ENCODE peak calls at places on chromosomes 13 and 19, in four cellular contexts. G is ovary; D is right atrium auricular region; R is effector memory CD4-positive, alpha-beta T cell. I is an unnamed sample.
A peak's percentile ranks its signal among the peaks of the same experiment; 100 is the strongest.

GRCh38 chr19:44685877-44686276 is 13.1 kb upstream of the CEACAM16 start:
- DNase-seq in G (no peak), D (no peak), R (no peak), I (no peak)

GRCh38 chr13:64675256-64675892 is 2554.8 kb downstream of the PCDH9 start:
- DNase-seq in G (no peak), D (no peak), R (no peak), I (no peak)

GRCh38 chr19:38277969-38278680 is 13.8 kb downstream of the SPINT2 start:
- DNase-seq in G (peak; percentile 75), D (peak; percentile 83), R (no peak), I (no peak)

GRCh38 chr19:30870861-30871260 is 478.4 kb downstream of the TSHZ3 start:
- DNase-seq in G (peak; percentile 41), D (no peak), R (no peak), I (no peak)

GRCh38 chr19:47309038-47309437 is 623 bp upstream of the C5AR1 start:
- DNase-seq in G (no peak), D (no peak), R (no peak), I (no peak)

GRCh38 chr13:82717249-82717648 is 1165.0 kb downstream of the SLITRK1 start:
- DNase-seq in G (no peak), D (no peak), R (no peak), I (no peak)

GRCh38 chr13:64551755-64552154 is 2678.4 kb downstream of the PCDH9 start:
- DNase-seq in G (no peak), D (no peak), R (no peak), I (no peak)

GRCh38 chr13:73778242-73778864 is 355.9 kb downstream of the KLF12 start:
- DNase-seq in G (no peak), D (no peak), R (no peak), I (no peak)

GRCh38 chr13:31722684-31723083 is 16.6 kb upstream of the RXFP2 start:
- DNase-seq in G (no peak), D (no peak), R (no peak), I (no peak)

GRCh38 chr19:4217429-4218264 is 11.7 kb upstream of the EBI3 start:
- DNase-seq in G (no peak), D (no peak), R (no peak), I (no peak)

GRCh38 chr13:89199138-89199537 is 1528.0 kb downstream of the SLITRK5 start:
- DNase-seq in G (no peak), D (no peak), R (no peak), I (no peak)

GRCh38 chr13:43078399-43078798 is 55.0 kb downstream of the DNAJC15 start:
- DNase-seq in G (no peak), D (no peak), R (no peak), I (no peak)

GRCh38 chr13:66644855-66645460 is 585.2 kb downstream of the PCDH9 start:
- DNase-seq in G (no peak), D (no peak), R (no peak), I (no peak)

GRCh38 chr13:110531671-110532083 is 29.8 kb downstream of the RAB20 start:
- DNase-seq in G (no peak), D (no peak), R (no peak), I (no peak)

GRCh38 chr13:28583661-28584091 is 75.3 kb upstream of the POMP start:
- DNase-seq in G (no peak), D (no peak), R (no peak), I (no peak)

GRCh38 chr13:41520016-41520698 is 62.8 kb downstream of the RGCC start:
- DNase-seq in G (no peak), D (peak; percentile 58), R (no peak), I (no peak)

GRCh38 chr13:91553584-91553983 is 155.2 kb downstream of the GPC5 start:
- DNase-seq in G (no peak), D (no peak), R (no peak), I (no peak)

GRCh38 chr19:30671622-30672051 is 299.5 kb downstream of the ZNF536 start:
- DNase-seq in G (no peak), D (no peak), R (no peak), I (no peak)

GRCh38 chr19:45781282-45782161 is 768 bp downstream of the DMPK start:
- DNase-seq in G (peak; percentile 47), D (no peak), R (no peak), I (no peak)

GRCh38 chr19:45780448-45781281 is 1.6 kb downstream of the DMPK start:
- DNase-seq in G (peak; percentile 40), D (no peak), R (no peak), I (no peak)

GRCh38 chr19:45779231-45780145 is 2.8 kb downstream of the DMPK start:
- DNase-seq in G (peak; percentile 95), D (peak; percentile 76), R (peak; percentile 73), I (peak; percentile 96)

GRCh38 chr19:45778010-45778671 is 4.1 kb downstream of the DMPK start:
- DNase-seq in G (peak; percentile 52), D (no peak), R (no peak), I (no peak)

DNA sequence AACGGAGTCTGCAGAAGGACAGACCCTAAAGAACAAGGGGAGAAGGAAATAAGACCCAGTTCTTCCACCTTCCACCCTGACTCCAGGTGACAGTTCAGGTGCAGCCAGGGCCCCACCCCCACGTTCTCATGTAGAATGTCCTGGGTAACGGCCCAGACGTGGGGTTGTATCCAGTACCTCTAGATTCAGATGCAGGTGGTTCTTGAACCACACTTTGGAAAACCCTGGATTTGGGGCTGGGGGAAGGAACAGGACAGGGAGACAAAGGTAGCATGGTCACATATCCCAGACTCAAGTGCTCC is 2.2 kb downstream of the DMPK start:
- DNase-seq in G (no peak), D (no peak), R (no peak), I (no peak)
- H3K27ac ChIP-seq in G (peak overlapping the region; percentile 12), D (peak overlapping the region; percentile 95), R (no peak overlapping the region), I (no peak overlapping the region)

GRCh38 chr19:15280915-15281683 is 48.9 kb upstream of the EPHX3 start:
- DNase-seq in G (peak; percentile 80), D (peak; percentile 94), R (no peak), I (peak; percentile 96)

GRCh38 chr19:15283141-15283885 is 49.0 kb downstream of the BRD4 start:
- DNase-seq in G (no peak), D (peak; percentile 80), R (no peak), I (no peak)

GRCh38 chr19:15280048-15280725 is 47.9 kb upstream of the EPHX3 start:
- DNase-seq in G (no peak), D (peak; percentile 77), R (no peak), I (no peak)

GRCh38 chr19:15284091-15284490 is 48.2 kb downstream of the BRD4 start:
- DNase-seq in G (no peak), D (no peak), R (no peak), I (no peak)

DNA sequence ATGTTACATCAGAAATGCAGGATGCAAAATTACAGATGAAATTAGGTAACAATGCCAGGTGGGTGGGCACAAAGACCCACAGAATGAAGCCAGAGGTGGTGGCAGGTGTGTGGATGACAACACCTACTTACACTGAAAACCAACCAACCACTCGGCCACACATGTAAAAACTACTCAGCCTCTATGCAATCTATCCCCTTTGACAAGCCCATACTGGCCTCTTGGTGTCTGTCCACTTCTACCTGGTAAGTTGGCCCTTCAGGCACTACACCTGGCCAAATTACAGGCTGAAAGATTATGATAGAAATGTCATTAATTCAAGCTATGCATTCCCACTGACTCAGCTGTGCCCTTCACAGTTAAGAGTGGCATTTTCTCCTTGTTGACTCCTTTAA is 50.0 kb downstream of the BRD4 start:
- DNase-seq in G (no peak), D (no peak), R (no peak), I (no peak)
- H3K4me1 ChIP-seq in G (peaks cover 54% of the 10 kb centered on the region), D (no peaks in the 10 kb centered on the region), R (peaks cover 59% of the 10 kb centered on the region), I (peaks cover 58% of the 10 kb centered on the region)

DNA sequence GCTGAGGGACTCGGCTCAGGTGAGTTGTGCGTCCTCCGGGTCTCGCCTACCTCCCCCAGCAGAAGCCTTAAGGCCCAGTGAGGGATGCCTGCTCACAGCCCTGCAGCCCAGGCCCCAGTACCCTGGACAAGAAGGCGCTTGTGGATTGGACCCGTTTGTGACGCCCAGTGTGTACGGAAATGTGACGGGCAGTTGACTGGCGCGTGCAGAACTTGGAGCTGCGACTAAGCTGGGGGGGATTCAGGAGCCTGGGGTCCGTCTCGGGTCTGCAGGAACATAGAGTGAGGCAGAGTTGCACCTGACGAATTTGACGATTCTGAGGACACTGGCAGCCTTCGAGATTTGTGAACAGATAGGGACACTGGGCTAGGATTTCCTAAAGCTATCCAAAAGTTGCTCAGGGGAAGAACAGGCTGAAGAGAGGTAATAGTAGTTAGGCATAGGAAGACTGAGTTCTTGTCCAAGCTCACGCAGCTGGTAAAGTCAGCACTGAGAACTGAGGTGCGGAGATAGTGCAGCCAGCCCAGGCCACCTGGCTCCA is 519 bp downstream of the ZNF551 start:
- DNase-seq in G (no peak), D (no peak), R (no peak), I (no peak)
- H3K27ac ChIP-seq in G (no peak overlapping the region), D (peak overlapping the region; percentile 71), R (peak overlapping the region; percentile 57), I (no peak overlapping the region)

GRCh38 chr19:18476507-18477041 is 38.6 kb upstream of the ISYNA1 start:
- DNase-seq in G (no peak), D (no peak), R (no peak), I (no peak)

GRCh38 chr19:18474366-18474887 is 36.5 kb upstream of the ISYNA1 start:
- DNase-seq in G (no peak), D (no peak), R (no peak), I (no peak)

GRCh38 chr19:18473706-18474087 is 35.8 kb upstream of the ISYNA1 start:
- DNase-seq in G (no peak), D (no peak), R (no peak), I (no peak)

GRCh38 chr19:18475762-18476331 is 37.9 kb upstream of the ISYNA1 start:
- DNase-seq in G (no peak), D (no peak), R (no peak), I (no peak)

DNA sequence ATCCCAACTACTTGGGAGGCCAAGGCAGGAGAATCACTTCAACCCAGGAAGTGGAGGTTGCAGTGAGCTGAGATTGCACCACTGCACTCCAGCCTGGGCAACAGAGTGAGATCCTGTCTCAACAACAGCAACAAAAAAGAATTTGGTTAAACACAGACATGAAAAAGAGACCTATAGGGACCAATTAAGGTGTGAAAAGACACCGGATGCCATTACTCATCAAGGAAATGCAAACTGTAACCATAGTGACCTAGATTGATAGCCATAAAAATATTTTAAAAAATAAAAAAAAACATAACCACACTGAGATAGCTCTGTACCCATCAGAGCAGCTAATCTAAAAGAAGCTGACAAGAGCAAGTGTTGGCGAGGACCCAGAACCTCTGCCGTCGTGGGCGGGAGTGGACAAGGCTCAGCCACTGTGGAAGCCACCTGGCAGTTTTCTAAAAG is 37.1 kb upstream of the ISYNA1 start:
- DNase-seq in G (no peak), D (no peak), R (peak; percentile 44), I (no peak)
- H3K4me1 ChIP-seq in G (peaks cover 35% of the 10 kb centered on the region), D (no peaks in the 10 kb centered on the region), R (peaks cover 56% of the 10 kb centered on the region), I (no peaks in the 10 kb centered on the region)

DNA sequence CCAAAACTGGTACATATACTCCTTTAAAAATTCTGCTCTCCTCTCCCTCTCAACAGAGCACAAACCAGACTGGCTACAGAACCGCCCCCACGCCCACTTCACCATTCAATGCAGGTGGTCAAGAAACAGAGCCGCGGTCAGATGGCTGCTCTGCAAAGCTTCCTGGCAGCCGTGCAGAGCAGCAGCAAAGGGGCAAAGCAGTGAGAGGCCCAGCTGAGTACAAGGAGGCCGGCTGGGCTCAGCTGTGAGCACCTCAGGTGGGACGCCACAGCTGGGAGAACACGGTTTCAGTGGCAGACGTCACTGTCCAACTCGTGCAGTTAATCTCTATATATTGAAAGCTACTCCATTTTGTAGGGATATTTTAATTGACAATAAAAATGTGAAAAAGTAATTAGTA is 8.3 kb downstream of the GRTP1 start:
- DNase-seq in G (no peak), D (no peak), R (no peak), I (no peak)
- H3K27ac ChIP-seq in G (no peak overlapping the region), D (no peak overlapping the region), R (no peak overlapping the region), I (no peak overlapping the region)